ENCODE peak calls at places on chromosomes 3 and 15, in six cellular contexts. I is ELR, V is EL, T is Peyer's patch, D is NCI-H1417, U is Kasumi-1. Z is an unnamed sample.
A peak's percentile ranks its signal among the peaks of the same experiment; 100 is the strongest.

GRCh38 chr3:13563911-13564310 is 15.0 kb downstream of the FBLN2 start:
- DNase-seq in I (no peak), V (no peak), T (no peak), D (peak; percentile 62), U (no peak), Z (no peak)

GRCh38 chr3:4309476-4310121 is 6.4 kb downstream of the SETMAR start:
- DNase-seq in I (no peak), V (no peak), T (no peak), D (no peak), U (peak; percentile 32), Z (no peak)

GRCh38 chr3:15645740-15646490 is 44.4 kb downstream of the BTD start:
- DNase-seq in I (peak; percentile 97), V (peak; percentile 98), T (no peak), D (no peak), U (no peak), Z (no peak)

GRCh38 chr3:196057663-196058356 is 24.1 kb downstream of the TFRC start:
- DNase-seq in I (no peak), V (no peak), T (no peak), D (no peak), U (no peak), Z (no peak)

GRCh38 chr15:63939531-63940130 is 105.9 kb upstream of the HERC1 start:
- DNase-seq in I (peak; percentile 74), V (peak; percentile 71), T (peak; percentile 79), D (no peak), U (no peak), Z (peak; percentile 37)

GRCh38 chr15:42134617-42135243 is 21.7 kb downstream of the PLA2G4F start:
- DNase-seq in I (no peak), V (no peak), T (peak; percentile 13), D (no peak), U (no peak), Z (peak; percentile 15)

GRCh38 chr3:133662256-133662773 is 574 bp upstream of the TOPBP1 start:
- DNase-seq in I (peak; percentile 66), V (peak; percentile 54), T (no peak), D (peak; percentile 82), U (peak; percentile 41), Z (no peak)

GRCh38 chr3:12231481-12231880 is 57.4 kb upstream of the PPARG start:
- DNase-seq in I (no peak), V (no peak), T (no peak), D (no peak), U (no peak), Z (no peak)

GRCh38 chr3:190183121-190183520 is 62.4 kb upstream of the P3H2 start:
- DNase-seq in I (peak; percentile 91), V (peak; percentile 94), T (no peak), D (peak; percentile 76), U (no peak), Z (no peak)

GRCh38 chr3:188832961-188833615 is 338.7 kb upstream of the TPRG1 start:
- DNase-seq in I (no peak), V (no peak), T (no peak), D (peak; percentile 11), U (no peak), Z (no peak)

GRCh38 chr3:159130108-159130507 is 328.3 kb downstream of the MFSD1 start:
- DNase-seq in I (peak; percentile 20), V (no peak), T (no peak), D (peak; percentile 18), U (peak; percentile 6), Z (no peak)

GRCh38 chr15:61689067-61689466 is 371.2 kb downstream of the VPS13C start:
- DNase-seq in I (no peak), V (no peak), T (no peak), D (no peak), U (no peak), Z (no peak)

GRCh38 chr15:90588427-90588826 is 58.7 kb downstream of the CRTC3 start:
- DNase-seq in I (peak; percentile 9), V (peak; percentile 8), T (no peak), D (no peak), U (no peak), Z (no peak)

GRCh38 chr3:169968224-169968623 is 1.6 kb downstream of the SEC62 start:
- DNase-seq in I (no peak), V (no peak), T (no peak), D (no peak), U (no peak), Z (no peak)

GRCh38 chr3:169243122-169243521 is 420.4 kb downstream of the MECOM start:
- DNase-seq in I (no peak), V (peak; percentile 8), T (no peak), D (peak; percentile 68), U (no peak), Z (no peak)

GRCh38 chr3:63951901-63952594 is 39.9 kb upstream of the SCAANT1 start:
- DNase-seq in I (no peak), V (no peak), T (no peak), D (no peak), U (no peak), Z (no peak)

GRCh38 chr3:133663569-133664313 is 2.0 kb upstream of the TOPBP1 start:
- DNase-seq in I (peak; percentile 81), V (peak; percentile 60), T (no peak), D (peak; percentile 71), U (peak; percentile 91), Z (no peak)

GRCh38 chr3:165390171-165390570 is 194.0 kb upstream of the SLITRK3 start:
- DNase-seq in I (no peak), V (no peak), T (no peak), D (no peak), U (no peak), Z (no peak)

GRCh38 chr15:99295840-99296239 is 44.6 kb downstream of the LRRC28 start:
- DNase-seq in I (no peak), V (no peak), T (no peak), D (no peak), U (no peak), Z (no peak)

GRCh38 chr3:15319127-15319526 is 13.3 kb downstream of the SH3BP5 start:
- DNase-seq in I (no peak), V (no peak), T (peak; percentile 0), D (no peak), U (no peak), Z (no peak)